ENCODE peak calls at places on chromosomes 5 and 9, in nine cellular contexts. I is choroid plexus epithelial cell, W is cardiac fibroblast, T is gastrocnemius medialis, U is heart right ventricle, V is transverse colon, K is cardiac muscle cell, Q is foreskin fibroblast, Y is heart left ventricle. G is an unnamed sample.

GRCh38 chr5:95984287-95984938 is 22.8 kb upstream of the ELL2 start:
- DNase-seq in Y (no peak), I (peak; percentile 48), V (no peak), Q (peak; percentile 65), K (no peak), W (peak; percentile 53), T (no peak), U (no peak), G (no peak)

GRCh38 chr9:95822583-95823431 is 52.7 kb upstream of the ERCC6L2 start:
- DNase-seq in Q (peak; percentile 79), K (no peak), U (no peak), Y (no peak), T (no peak), V (no peak), I (peak; percentile 96), W (peak; percentile 85), G (peak; percentile 85)

GRCh38 chr9:20732118-20732517 is 48.1 kb downstream of the FOCAD start:
- DNase-seq in T (no peak), K (no peak), W (peak; percentile 87), I (peak; percentile 76), Y (no peak), V (no peak), U (no peak), Q (peak; percentile 14), G (no peak)

GRCh38 chr9:94802795-94803194 is 76.3 kb downstream of the AOPEP start:
- DNase-seq in W (no peak), U (no peak), V (no peak), I (peak; percentile 72), T (no peak), Q (peak; percentile 56), Y (no peak), K (no peak), G (no peak)

GRCh38 chr9:70257512-70257911 is 1.3 kb upstream of the SMC5 start:
- DNase-seq in I (no peak), Q (peak; percentile 5), V (no peak), T (no peak), W (peak; percentile 11), K (no peak), Y (no peak), U (no peak), G (no peak)

GRCh38 chr9:69675563-69675962 is 3.4 kb upstream of the APBA1 start:
- DNase-seq in T (no peak), V (no peak), W (peak; percentile 28), K (no peak), U (no peak), Q (no peak), I (no peak), Y (no peak), G (no peak)

GRCh38 chr9:125302241-125302640 is 40.6 kb downstream of the GAPVD1 start:
- DNase-seq in T (no peak), K (no peak), W (no peak), V (no peak), U (no peak), Q (no peak), Y (no peak), I (no peak), G (no peak)

GRCh38 chr5:177444106-177445051 is 2.2 kb upstream of the PRR7 start:
- DNase-seq in T (no peak), I (no peak), Q (no peak), V (no peak), W (no peak), U (no peak), Y (no peak), K (no peak), G (no peak)

GRCh38 chr5:42951169-42951846 is 88.8 kb downstream of the ANXA2R start:
- DNase-seq in V (peak; percentile 59), Q (peak; percentile 60), U (peak; percentile 49), Y (peak; percentile 43), W (peak; percentile 56), T (peak; percentile 17), K (no peak), I (peak; percentile 47), G (no peak)

GRCh38 chr5:132487095-132487428 is 3.5 kb downstream of the IRF1 start:
- DNase-seq in Q (no peak), K (no peak), T (no peak), U (no peak), Y (no peak), W (no peak), I (no peak), V (peak; percentile 6), G (no peak)

GRCh38 chr5:10518352-10518751 is 45.5 kb upstream of the ANKRD33B start:
- DNase-seq in K (no peak), T (no peak), U (no peak), Y (no peak), V (no peak), I (peak; percentile 87), Q (no peak), W (peak; percentile 59), G (peak; percentile 34)

GRCh38 chr5:141172381-141173204 is at the start of gene PCDHB7:
- DNase-seq in K (peak; percentile 24), I (peak; percentile 17), Q (peak; percentile 15), T (no peak), Y (no peak), W (peak; percentile 45), V (no peak), U (no peak), G (no peak)

GRCh38 chr9:121088576-121088975 is 13.8 kb downstream of the CNTRL start:
- DNase-seq in W (no peak), Q (no peak), V (no peak), U (no peak), Y (no peak), I (no peak), K (no peak), T (no peak), G (no peak)

GRCh38 chr9:87167161-87167560 is 219.9 kb upstream of the GAS1 start:
- DNase-seq in Q (peak; percentile 3), T (no peak), Y (no peak), W (no peak), I (no peak), U (no peak), K (no peak), V (no peak), G (no peak)

GRCh38 chr5:171162602-171163001 is 146.4 kb upstream of the TLX3 start:
- DNase-seq in Y (no peak), K (peak; percentile 44), T (no peak), V (no peak), Q (peak; percentile 38), I (peak; percentile 80), W (peak; percentile 42), U (no peak), G (no peak)

GRCh38 chr5:34599471-34600117 is 56.5 kb upstream of the RAI14 start:
- DNase-seq in T (no peak), W (peak; percentile 80), Y (no peak), I (peak; percentile 51), V (peak; percentile 19), U (no peak), K (no peak), Q (peak; percentile 64), G (no peak)

GRCh38 chr9:133122935-133123611 is 2.0 kb upstream of the RALGDS start:
- DNase-seq in U (peak; percentile 53), T (no peak), K (peak; percentile 73), Y (no peak), V (peak; percentile 30), Q (peak; percentile 55), I (no peak), W (peak; percentile 34), G (no peak)

GRCh38 chr5:23820764-23821471 is 313.5 kb downstream of the PRDM9 start:
- DNase-seq in T (no peak), U (no peak), W (peak; percentile 45), Q (peak; percentile 37), I (peak; percentile 35), Y (no peak), K (peak; percentile 61), V (no peak), G (no peak)

GRCh38 chr5:71576241-71576640 is 10.9 kb upstream of the MCCC2 start:
- DNase-seq in U (no peak), V (no peak), K (no peak), Y (no peak), W (no peak), T (no peak), Q (no peak), I (no peak), G (no peak)

GRCh38 chr5:41788800-41789395 is 81.3 kb downstream of the OXCT1 start:
- DNase-seq in Y (no peak), W (peak; percentile 89), T (no peak), V (no peak), I (peak; percentile 93), U (no peak), Q (peak; percentile 56), K (no peak), G (no peak)
- H3K4me3 ChIP-seq in Y (no peak overlapping the region), W (no peak overlapping the region), T (no peak overlapping the region), V (no peak overlapping the region), I (no peak overlapping the region), U (no peak overlapping the region), Q (no peak overlapping the region), K (no peak overlapping the region), G (no peak overlapping the region)

GRCh38 chr5:32008746-32009145 is 165.4 kb downstream of the GOLPH3 start:
- DNase-seq in U (no peak), T (no peak), K (no peak), W (no peak), V (no peak), Q (no peak), I (no peak), Y (no peak), G (no peak)
- TF ChIP-seq CTCF in U (no peak), T (no peak), K (no peak), W (no peak), V (no peak), Q (no peak), I (no peak), Y (no peak), G (no peak)

GRCh38 chr9:32351845-32352244 is 32.6 kb upstream of the ACO1 start:
- DNase-seq in T (no peak), I (peak; percentile 17), W (peak; percentile 4), V (no peak), Q (no peak), K (peak; percentile 24), Y (no peak), U (no peak), G (no peak)
- H3K4me3 ChIP-seq in T (no peak overlapping the region), I (no peak overlapping the region), W (no peak overlapping the region), V (no peak overlapping the region), Q (no peak overlapping the region), K (no peak overlapping the region), Y (no peak overlapping the region), U (no peak overlapping the region), G (no peak overlapping the region)

GRCh38 chr5:158884827-158885512 is 214.7 kb downstream of the EBF1 start:
- DNase-seq in I (no peak), Q (no peak), Y (no peak), U (no peak), V (no peak), W (no peak), T (no peak), K (no peak), G (no peak)

GRCh38 chr5:158886957-158887356 is 212.8 kb downstream of the EBF1 start:
- DNase-seq in U (no peak), T (no peak), W (no peak), I (no peak), V (no peak), K (no peak), Y (no peak), Q (no peak), G (no peak)

GRCh38 chr5:158883502-158883901 is 216.2 kb downstream of the EBF1 start:
- DNase-seq in Q (no peak), K (no peak), V (no peak), W (no peak), I (no peak), T (no peak), Y (no peak), U (no peak), G (no peak)

GRCh38 chr5:158889007-158889406 is 210.7 kb downstream of the EBF1 start:
- DNase-seq in I (no peak), Q (no peak), U (no peak), Y (no peak), W (no peak), V (no peak), K (no peak), T (no peak), G (no peak)

GRCh38 chr5:158886086-158886485 is 213.6 kb downstream of the EBF1 start:
- DNase-seq in K (no peak), T (no peak), V (no peak), W (no peak), Y (no peak), U (no peak), I (no peak), Q (no peak), G (no peak)
- TF ChIP-seq CTCF in K (no peak), T (no peak), V (no peak), W (no peak), Y (no peak), U (no peak), I (no peak), Q (no peak), G (no peak)

G was measured in AG09309.